ENCODE peak calls at places on chromosome 11, in four cellular contexts. G is gastrocnemius medialis; K is heart left ventricle; P is CD8-positive, alpha-beta T cell. W is an unnamed sample.

GRCh38 chr11:92812841-92813240 is 156.6 kb upstream of the MTNR1B start:
- ATAC-seq in G (no peak), K (no peak), P (no peak), W (no peak)

GRCh38 chr11:106983251-106983650 is 35.0 kb downstream of the GUCY1A2 start:
- ATAC-seq in G (no peak), K (peak), P (no peak), W (no peak)

GRCh38 chr11:57180964-57181363 is 789 bp upstream of the LRRC55 start:
- ATAC-seq in G (no peak), K (no peak), P (no peak), W (no peak)

GRCh38 chr11:72631806-72632731 is 42.2 kb downstream of the PDE2A start:
- ATAC-seq in G (peak), K (peak), P (no peak), W (peak)

GRCh38 chr11:34356576-34356917 is 1.3 kb downstream of the ABTB2 start:
- ATAC-seq in G (no peak), K (no peak), P (no peak), W (no peak)

GRCh38 chr11:128575956-128576340 is 11.4 kb downstream of the ETS1 start:
- ATAC-seq in G (peak), K (peak), P (no peak), W (peak)

GRCh38 chr11:47488674-47489394 is 39.9 kb upstream of the RAPSN start:
- ATAC-seq in G (no peak), K (no peak), P (no peak), W (no peak)

GRCh38 chr11:131739243-131739882 is 368.9 kb downstream of the NTM start:
- ATAC-seq in G (no peak), K (no peak), P (no peak), W (no peak)

GRCh38 chr11:73194593-73194992 is 23.5 kb upstream of the P2RY2 start:
- ATAC-seq in G (no peak), K (peak), P (no peak), W (no peak)

GRCh38 chr11:7844986-7845385 is 48.2 kb upstream of the OR5P2 start:
- ATAC-seq in G (no peak), K (no peak), P (no peak), W (no peak)

GRCh38 chr11:100203789-100204188 is 483.3 kb upstream of the ARHGAP42 start:
- ATAC-seq in G (no peak), K (no peak), P (no peak), W (no peak)

GRCh38 chr11:37946155-37946766 is 1348.2 kb upstream of the RAG2 start:
- ATAC-seq in G (no peak), K (no peak), P (no peak), W (no peak)

GRCh38 chr11:35343033-35343598 is 76.2 kb downstream of the SLC1A2 start:
- ATAC-seq in G (no peak), K (no peak), P (no peak), W (no peak)

DNA sequence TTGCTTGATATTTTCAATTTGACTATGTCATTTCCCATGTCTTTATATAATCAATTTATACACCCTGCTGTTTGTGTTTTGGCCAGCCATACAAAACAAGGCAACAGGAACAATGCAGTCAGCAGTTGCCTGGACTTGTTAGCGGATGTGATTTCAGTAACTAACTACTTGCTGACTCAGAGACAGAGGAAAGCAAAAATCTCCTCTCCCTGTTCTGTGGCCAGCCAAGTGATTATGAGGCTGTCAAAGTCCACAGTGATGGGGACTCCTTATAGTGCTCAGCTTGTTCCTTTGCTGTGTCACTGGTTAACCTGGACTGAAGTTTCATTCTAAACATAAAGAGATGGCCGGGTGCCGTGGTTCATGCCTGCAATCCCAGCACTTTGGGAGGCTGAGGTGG is 32.6 kb upstream of the APLP2 start:
- ATAC-seq in G (no peak), K (no peak), P (no peak), W (no peak)
- H3K27ac ChIP-seq in G (no peak), K (no peak), P (no peak), W (no peak)

GRCh38 chr11:127392575-127392974 is 392.0 kb upstream of the KIRREL3 start:
- ATAC-seq in G (no peak), K (no peak), P (no peak), W (no peak)
- H3K27ac ChIP-seq in G (no peak), K (no peak), P (no peak), W (no peak)

GRCh38 chr11:113272927-113273615 is 41.3 kb upstream of the TTC12 start:
- ATAC-seq in G (no peak), K (no peak), P (no peak), W (no peak)
- H3K27ac ChIP-seq in G (no peak), K (no peak), P (no peak), W (no peak)

DNA sequence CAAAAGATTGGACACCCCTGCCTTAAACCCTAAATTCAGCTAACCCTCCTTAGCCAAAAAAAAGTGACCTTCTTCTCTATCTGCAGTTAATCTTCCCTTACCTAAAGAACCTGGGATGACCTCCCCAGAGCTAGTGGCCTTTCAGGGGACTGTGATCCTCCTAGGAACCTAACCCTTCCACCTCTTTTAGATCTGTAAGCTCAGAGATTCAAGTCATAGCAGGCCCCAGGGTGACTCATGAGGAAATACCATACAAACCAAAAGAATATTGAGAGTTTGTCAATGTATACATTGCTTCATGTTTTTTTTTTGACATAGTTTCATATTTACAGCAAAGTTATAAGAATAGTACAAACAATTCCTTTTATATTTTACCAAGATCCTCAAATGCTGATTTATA is 38.3 kb upstream of the CXCR5 start:
- ATAC-seq in G (no peak), K (no peak), P (no peak), W (no peak)
- H3K27ac ChIP-seq in G (no peak), K (no peak), P (no peak), W (no peak)

DNA sequence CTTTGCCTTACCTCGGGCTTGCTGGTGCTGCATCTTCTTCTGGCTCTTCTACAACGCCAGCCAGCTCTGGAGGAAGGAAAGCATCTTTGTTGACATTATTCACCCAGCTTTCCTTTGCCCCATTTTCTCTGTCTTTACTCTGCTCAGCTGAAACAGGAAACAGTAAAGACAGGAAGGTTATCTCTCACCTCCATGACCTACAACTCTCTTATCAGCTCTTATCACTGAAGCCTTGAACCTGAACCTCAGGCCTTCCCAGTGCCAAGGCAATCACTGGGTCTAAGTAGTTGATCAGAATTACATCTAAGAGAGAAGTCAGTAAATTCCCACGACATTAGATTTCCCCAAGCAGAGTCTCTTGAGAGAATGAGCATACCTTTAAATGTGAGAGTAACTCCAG is 59.6 kb upstream of the CCDC89 start:
- ATAC-seq in G (no peak), K (no peak), P (peak), W (no peak)
- H3K27ac ChIP-seq in G (no peak), K (no peak), P (no peak), W (no peak)

DNA sequence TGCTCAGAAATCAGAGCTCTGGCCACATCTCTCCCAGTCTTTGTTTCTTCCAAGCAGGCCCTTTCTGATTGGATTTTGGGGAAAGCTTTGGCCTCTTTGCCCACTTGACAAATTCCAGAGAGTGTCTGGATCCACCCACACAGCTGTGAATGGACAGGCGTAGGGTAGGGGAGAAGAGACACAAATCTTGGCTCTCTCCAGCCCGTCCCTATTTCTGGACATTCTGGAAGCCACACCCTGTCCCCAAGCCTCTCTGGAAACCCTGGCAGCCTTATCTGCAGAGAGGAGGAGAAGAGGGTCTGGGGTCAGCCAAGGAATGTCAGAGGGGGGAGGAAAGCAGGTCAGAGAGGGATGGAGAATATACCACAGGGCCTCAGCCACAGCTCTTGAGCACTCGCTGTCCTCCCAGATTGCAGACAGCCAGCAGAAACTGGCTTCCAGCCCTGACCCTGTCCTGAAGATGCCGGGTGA is 59.5 kb upstream of the WNT11 start:
- ATAC-seq in G (peak), K (peak), P (no peak), W (peak)
- H3K27ac ChIP-seq in G (peak), K (peak), P (no peak), W (no peak)

GRCh38 chr11:59802639-59803176 is 7.9 kb downstream of the MRPL16 start:
- ATAC-seq in G (peak), K (peak), P (peak), W (peak)
- H3K27ac ChIP-seq in G (peak), K (peak), P (no peak), W (no peak)

DNA sequence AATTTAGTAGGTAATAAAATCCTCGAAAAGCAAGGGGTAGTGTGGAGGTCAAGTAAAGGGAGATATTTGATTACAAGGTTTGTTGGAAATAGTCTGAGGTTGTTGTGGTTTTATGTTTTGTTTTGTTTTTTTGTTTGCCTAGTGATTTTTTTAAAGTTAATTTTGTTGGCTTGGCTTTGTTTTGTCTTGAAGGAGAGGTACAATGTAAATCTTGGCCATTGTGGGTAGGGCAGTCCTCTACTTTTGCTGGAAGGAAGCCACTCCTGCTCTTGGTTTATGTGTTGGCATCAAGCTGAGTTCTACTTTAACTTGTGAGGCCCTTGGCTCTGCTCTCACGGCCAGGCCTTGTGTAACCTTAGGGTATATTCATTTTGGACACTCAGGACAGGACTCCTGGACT is 3.2 kb downstream of the AMOTL1 start:
- ATAC-seq in G (peak), K (no peak), P (no peak), W (no peak)
- H3K27ac ChIP-seq in G (peak), K (no peak), P (no peak), W (peak)

GRCh38 chr11:12285106-12285505 is 92.3 kb upstream of the PARVA start:
- ATAC-seq in G (no peak), K (no peak), P (no peak), W (no peak)
- H3K27ac ChIP-seq in G (no peak), K (peak), P (no peak), W (no peak)